ENCODE peak calls at places on chromosomes 5 and 9, in four cellular contexts. Q is cardiac fibroblast, F is kidney epithelial cell, P is prostate gland. H is an unnamed sample.

GRCh38 chr5:31954091-31954490 is 220.0 kb downstream of the GOLPH3 start:
- DNase-seq in P (no peak), Q (no peak), F (no peak), H (no peak)

GRCh38 chr5:141973871-141974595 is 5.1 kb downstream of the RNF14 start:
- DNase-seq in F (no peak), P (no peak), Q (peak; percentile 66), H (no peak)

GRCh38 chr5:153960269-153961215 is 78.2 kb downstream of the FAM114A2 start:
- DNase-seq in F (no peak), P (no peak), Q (no peak), H (no peak)

GRCh38 chr5:177336112-177336511 is 15.4 kb downstream of the LMAN2 start:
- DNase-seq in F (no peak), P (no peak), Q (peak; percentile 22), H (no peak)

GRCh38 chr9:131727795-131728545 is 11.9 kb downstream of the RAPGEF1 start:
- DNase-seq in P (no peak), Q (no peak), F (no peak), H (no peak)

GRCh38 chr5:160693831-160694473 is 158.1 kb downstream of the ATP10B start:
- DNase-seq in P (no peak), F (no peak), Q (no peak), H (no peak)

GRCh38 chr5:157971466-157972324 is 112.8 kb upstream of the CLINT1 start:
- DNase-seq in P (no peak), F (no peak), Q (no peak), H (no peak)

GRCh38 chr9:87708989-87709706 is 16.8 kb upstream of the CTSL start:
- DNase-seq in P (no peak), F (no peak), Q (no peak), H (no peak)

GRCh38 chr9:97938081-97938644 is at the start of gene HEMGN:
- DNase-seq in P (no peak), F (no peak), Q (no peak), H (no peak)

GRCh38 chr5:96517294-96517693 is 84.2 kb upstream of the PCSK1 start:
- DNase-seq in P (no peak), Q (peak; percentile 36), F (no peak), H (no peak)

GRCh38 chr9:127132921-127133647 is 10.6 kb upstream of the ANGPTL2 start:
- DNase-seq in F (no peak), Q (peak; percentile 53), P (peak; percentile 70), H (no peak)

DNA sequence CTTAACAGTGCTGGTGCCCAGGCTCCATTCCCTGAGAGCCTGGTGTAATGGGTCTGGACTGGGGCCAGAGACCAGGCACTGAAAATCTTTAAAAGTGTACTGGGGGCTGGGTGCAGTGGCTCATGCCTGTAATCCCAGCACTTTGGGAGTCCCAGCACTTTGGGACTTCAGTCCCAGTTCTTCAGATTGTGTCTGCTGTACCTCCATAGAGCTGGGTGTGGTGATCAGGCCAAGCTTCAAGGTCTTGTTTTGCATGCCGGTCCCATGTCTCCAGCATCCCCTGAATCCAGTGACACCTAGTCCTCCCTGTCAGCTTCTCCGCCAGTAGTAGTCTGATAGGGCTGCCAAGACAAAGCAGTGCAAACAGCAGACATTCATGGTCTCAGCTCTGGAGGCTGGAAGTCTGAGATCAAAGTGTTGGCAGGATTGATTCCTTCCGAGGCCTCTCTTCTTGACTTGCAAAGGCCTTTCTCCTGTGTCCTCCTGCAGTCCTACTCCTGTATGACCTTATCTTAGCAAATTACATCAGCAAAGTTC is 108.2 kb downstream of the SYK start:
- DNase-seq in Q (no peak), P (no peak), F (no peak), H (no peak)
- H3K4me3 ChIP-seq in Q (no peak overlapping the region), P (no peak overlapping the region), F (no peak overlapping the region), H (no peak overlapping the region)

DNA sequence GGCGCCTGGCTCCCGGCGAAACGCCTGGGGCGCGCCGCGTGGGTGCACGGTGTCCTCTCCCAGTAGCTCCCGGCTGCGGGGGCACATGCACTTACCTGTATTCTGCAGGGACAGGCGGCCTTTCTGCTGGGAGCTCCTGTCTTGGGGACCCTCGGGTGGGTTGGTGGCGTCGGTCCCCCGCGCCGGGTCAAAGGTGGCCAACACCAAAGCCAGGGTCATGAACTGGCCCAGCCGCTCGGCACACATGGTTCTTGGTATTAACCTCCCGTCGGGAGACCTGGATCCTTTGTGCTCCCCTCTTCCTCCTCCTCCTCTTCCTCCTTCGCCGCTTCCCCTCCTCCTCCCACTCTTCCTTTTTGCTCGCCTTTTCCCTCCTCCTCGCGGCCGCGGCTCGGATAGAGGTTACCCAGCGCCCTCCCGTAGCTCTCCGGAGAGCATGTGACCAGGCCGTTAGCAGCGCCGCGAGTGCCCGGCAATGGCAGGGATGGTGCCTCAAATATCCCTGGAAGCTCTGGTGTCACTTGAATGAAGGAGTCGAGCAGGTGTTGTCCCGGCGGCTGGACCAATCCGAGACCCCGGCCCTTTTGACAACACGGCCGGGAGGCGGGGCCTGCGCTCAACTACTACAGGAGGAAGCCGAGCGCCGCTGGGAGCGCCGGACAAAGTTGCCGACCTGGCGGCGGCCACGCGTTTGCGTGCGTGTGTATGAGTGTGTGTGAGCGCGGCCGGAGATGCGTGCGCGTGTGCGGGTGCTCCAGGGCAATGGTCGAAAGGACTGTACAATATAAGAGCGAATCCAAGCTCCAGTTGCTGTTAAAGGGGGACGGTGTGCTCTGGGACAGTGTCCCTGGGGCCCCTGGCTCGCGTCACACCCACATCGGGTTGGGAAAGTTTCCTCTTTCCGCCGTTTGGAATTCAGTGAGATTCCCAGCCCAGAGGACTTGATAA is at the start of gene STC2:
- DNase-seq in Q (peak; percentile 93), F (peak; percentile 70), P (peak; percentile 62), H (no peak)
- TF ChIP-seq CTCF in Q (peak; percentile 10), F (no peak), P (no peak), H (no peak)

GRCh38 chr5:3317051-3317795 is 278.4 kb upstream of the IRX1 start:
- DNase-seq in F (no peak), P (no peak), Q (no peak), H (no peak)
- H3K4me3 ChIP-seq in F (no peak overlapping the region), P (no peak overlapping the region), Q (no peak overlapping the region), H (no peak overlapping the region)

DNA sequence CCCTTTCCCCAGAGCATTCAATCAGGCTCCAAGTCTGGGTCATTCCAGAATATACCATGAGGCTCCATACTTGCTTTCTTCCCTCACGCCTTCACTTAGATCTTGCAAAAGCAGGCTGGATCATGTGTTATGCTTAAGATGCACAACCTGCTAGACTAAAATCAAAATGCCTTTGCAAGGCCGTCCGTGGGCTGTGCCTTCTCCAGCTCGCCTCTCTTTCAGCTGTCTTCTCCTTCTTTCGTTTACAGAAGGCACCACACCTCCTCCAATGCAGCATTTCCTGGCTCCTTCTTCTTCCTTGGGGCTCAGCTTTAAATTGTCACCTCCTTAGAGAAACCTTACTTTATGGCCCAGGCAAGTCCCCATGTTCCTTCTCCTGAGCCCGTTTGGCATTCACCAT is 150.6 kb downstream of the ADCY2 start:
- DNase-seq in P (no peak), Q (no peak), F (no peak), H (no peak)
- TF ChIP-seq CTCF in P (no peak), Q (no peak), F (no peak), H (no peak)

GRCh38 chr9:137975527-137975913 is 97.9 kb downstream of the CACNA1B start:
- DNase-seq in F (no peak), P (no peak), Q (no peak), H (no peak)
- H3K4me3 ChIP-seq in F (no peak overlapping the region), P (no peak overlapping the region), Q (no peak overlapping the region), H (no peak overlapping the region)

GRCh38 chr5:146052780-146053179 is 52.6 kb downstream of the PLAC8L1 start:
- DNase-seq in P (no peak), F (no peak), Q (no peak), H (no peak)
- TF ChIP-seq CTCF in P (no peak), F (peak; percentile 40), Q (peak; percentile 32), H (peak; percentile 57)

GRCh38 chr5:138354926-138355378 is 2.5 kb downstream of the KDM3B start:
- DNase-seq in Q (peak; percentile 90), F (no peak), P (no peak), H (peak; percentile 74)
- H3K4me3 ChIP-seq in Q (no peak overlapping the region), F (no peak overlapping the region), P (no peak overlapping the region), H (peak overlapping the region; percentile 95)

DNA sequence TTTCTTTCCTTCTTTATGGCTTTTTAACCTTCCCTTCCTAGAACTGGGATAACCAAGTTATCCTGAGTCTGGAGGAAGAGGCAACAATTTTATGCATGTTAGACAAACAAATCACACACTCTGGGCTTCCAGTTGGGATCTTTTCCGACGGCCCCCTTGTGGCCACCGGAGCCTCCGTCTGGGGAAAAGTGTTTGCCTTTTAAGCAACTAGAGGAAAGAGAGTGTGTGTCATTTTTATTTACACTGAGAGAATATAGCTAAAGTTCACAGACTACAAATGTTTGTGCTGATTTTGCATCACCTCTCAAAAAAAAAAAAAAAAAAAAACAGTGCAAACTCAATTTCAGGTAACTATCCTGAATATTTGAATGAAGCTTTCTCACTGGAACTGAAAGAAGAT is 126.2 kb downstream of the SEMA6A start:
- DNase-seq in F (no peak), P (no peak), Q (no peak), H (no peak)
- TF ChIP-seq CTCF in F (no peak), P (no peak), Q (no peak), H (peak; percentile 25)

GRCh38 chr9:129714393-129715051 is 38.3 kb downstream of the PTGES start:
- DNase-seq in Q (no peak), P (no peak), F (no peak), H (no peak)
- H3K4me3 ChIP-seq in Q (no peak overlapping the region), P (no peak overlapping the region), F (no peak overlapping the region), H (no peak overlapping the region)

GRCh38 chr5:100423330-100423729 is 111.8 kb upstream of the FAM174A start:
- DNase-seq in P (no peak), F (no peak), Q (no peak), H (no peak)

GRCh38 chr5:100424017-100424416 is 111.2 kb upstream of the FAM174A start:
- DNase-seq in F (no peak), P (no peak), Q (peak; percentile 18), H (no peak)

GRCh38 chr5:100424787-100425186 is 110.4 kb upstream of the FAM174A start:
- DNase-seq in Q (no peak), P (no peak), F (no peak), H (no peak)

DNA sequence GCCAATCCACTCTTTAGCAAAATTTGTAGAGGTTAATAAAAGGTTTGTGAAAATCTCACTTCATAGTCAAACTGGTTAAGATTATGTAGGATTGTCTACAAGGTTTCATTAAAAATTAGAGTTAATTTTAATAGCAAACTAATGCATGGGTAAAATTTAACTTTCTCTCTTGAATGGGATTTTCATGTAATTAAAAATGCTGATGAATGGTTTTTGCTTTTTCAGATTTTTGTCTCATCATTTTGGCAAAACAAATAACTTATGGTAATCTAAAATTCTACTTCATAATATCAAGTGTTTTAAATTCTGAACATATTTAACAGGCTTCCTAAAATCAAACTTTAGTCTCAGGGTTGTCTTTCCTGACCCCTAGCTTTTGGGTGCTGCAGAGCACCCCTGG is 113.8 kb upstream of the FAM174A start:
- DNase-seq in Q (no peak), P (no peak), F (no peak), H (no peak)
- TF ChIP-seq CTCF in Q (no peak), P (no peak), F (no peak), H (no peak)

H was measured in epithelial cell of proximal tubule.